ENCODE peak calls at places on chromosomes 12 and 14, in four cellular contexts. One of them, this sample, is unnamed.
A peak's percentile ranks its signal among the peaks of the same experiment; 100 is the strongest.

GRCh38 chr12:49947593-49948226 is 2.8 kb upstream of the AQP2 start:
- DNase-seq in GM12878: no peak
- DNase-seq in K562: no peak
- DNase-seq in HepG2: no peak
- DNase-seq in this sample: no peak

GRCh38 chr12:57469334-57470164 is 10.0 kb downstream of the GLI1 start:
- DNase-seq in GM12878: no peak
- DNase-seq in K562: peak; percentile 32
- DNase-seq in HepG2: no peak
- DNase-seq in this sample: no peak

GRCh38 chr12:83642205-83642604 is 955.5 kb downstream of the TMTC2 start:
- DNase-seq in GM12878: no peak
- DNase-seq in K562: no peak
- DNase-seq in HepG2: no peak
- DNase-seq in this sample: no peak

GRCh38 chr14:101395779-101396178 is 165.5 kb upstream of the DIO3 start:
- DNase-seq in GM12878: no peak
- DNase-seq in K562: no peak
- DNase-seq in HepG2: no peak
- DNase-seq in this sample: no peak

GRCh38 chr12:122064780-122065588 is 13.6 kb upstream of the MLXIP start:
- DNase-seq in GM12878: no peak
- DNase-seq in K562: peak; percentile 75
- DNase-seq in HepG2: peak; percentile 69
- DNase-seq in this sample: peak; percentile 37

GRCh38 chr12:111359231-111359913 is 9.5 kb downstream of the PHETA1 start:
- DNase-seq in GM12878: no peak
- DNase-seq in K562: no peak
- DNase-seq in HepG2: no peak
- DNase-seq in this sample: no peak

GRCh38 chr14:39315859-39316444 is 82.2 kb downstream of the MIA2 start:
- DNase-seq in GM12878: no peak
- DNase-seq in K562: no peak
- DNase-seq in HepG2: no peak
- DNase-seq in this sample: no peak

GRCh38 chr14:22386924-22387775 is 201.9 kb downstream of the DAD1 start:
- DNase-seq in GM12878: peak; percentile 77
- DNase-seq in K562: peak; percentile 56
- DNase-seq in HepG2: peak; percentile 88
- DNase-seq in this sample: peak; percentile 83

GRCh38 chr12:62655524-62656160 is 189.0 kb downstream of the MON2 start:
- DNase-seq in GM12878: no peak
- DNase-seq in K562: no peak
- DNase-seq in HepG2: no peak
- DNase-seq in this sample: no peak

GRCh38 chr12:109729837-109730200 is 16.2 kb downstream of the FAM222A start:
- DNase-seq in GM12878: no peak
- DNase-seq in K562: no peak
- DNase-seq in HepG2: no peak
- DNase-seq in this sample: no peak

GRCh38 chr12:14473707-14474287 is 93.9 kb downstream of the PLBD1 start:
- DNase-seq in GM12878: no peak
- DNase-seq in K562: no peak
- DNase-seq in HepG2: peak; percentile 1
- DNase-seq in this sample: no peak

GRCh38 chr12:459430-460258 is at the start of gene B4GALNT3:
- DNase-seq in GM12878: no peak
- DNase-seq in K562: peak; percentile 83
- DNase-seq in HepG2: no peak
- DNase-seq in this sample: peak; percentile 85

GRCh38 chr12:56431288-56431687 is 17.9 kb downstream of the TIMELESS start:
- DNase-seq in GM12878: no peak
- DNase-seq in K562: no peak
- DNase-seq in HepG2: no peak
- DNase-seq in this sample: no peak

GRCh38 chr12:25276199-25276937 is 25.6 kb upstream of the KRAS start:
- DNase-seq in GM12878: no peak
- DNase-seq in K562: peak; percentile 55
- DNase-seq in HepG2: peak; percentile 63
- DNase-seq in this sample: peak; percentile 33

GRCh38 chr14:20626274-20626673 is 15.2 kb downstream of the OR6S1 start:
- DNase-seq in GM12878: no peak
- DNase-seq in K562: no peak
- DNase-seq in HepG2: no peak
- DNase-seq in this sample: no peak

GRCh38 chr14:65103150-65103760 is 938 bp upstream of the MAX start:
- DNase-seq in GM12878: no peak
- DNase-seq in K562: no peak
- DNase-seq in HepG2: peak; percentile 24
- DNase-seq in this sample: peak; percentile 35

GRCh38 chr12:124581792-124582424 is 14.5 kb upstream of the NCOR2 start:
- DNase-seq in GM12878: no peak
- DNase-seq in K562: no peak
- DNase-seq in HepG2: no peak
- DNase-seq in this sample: no peak

GRCh38 chr14:105165134-105165704 is 3.4 kb downstream of the JAG2 start:
- DNase-seq in GM12878: no peak
- DNase-seq in K562: no peak
- DNase-seq in HepG2: no peak
- DNase-seq in this sample: no peak

GRCh38 chr12:25313591-25313990 is 62.9 kb upstream of the KRAS start:
- DNase-seq in GM12878: no peak
- DNase-seq in K562: no peak
- DNase-seq in HepG2: no peak
- DNase-seq in this sample: no peak

GRCh38 chr12:94644622-94645021 is 5.7 kb downstream of the TMCC3 start:
- DNase-seq in GM12878: peak; percentile 49
- DNase-seq in K562: no peak
- DNase-seq in HepG2: no peak
- DNase-seq in this sample: no peak

GRCh38 chr12:129005416-129005815 is 152.1 kb downstream of the GLT1D1 start:
- DNase-seq in GM12878: no peak
- DNase-seq in K562: no peak
- DNase-seq in HepG2: no peak
- DNase-seq in this sample: no peak

GRCh38 chr12:120376009-120376408 is 7.0 kb upstream of the MSI1 start:
- DNase-seq in GM12878: no peak
- DNase-seq in K562: no peak
- DNase-seq in HepG2: no peak
- DNase-seq in this sample: no peak

GRCh38 chr14:105888151-105888550 is 361.8 kb downstream of the TMEM121 start:
- DNase-seq in GM12878: no peak
- DNase-seq in K562: peak; percentile 1
- DNase-seq in HepG2: no peak
- DNase-seq in this sample: no peak

GRCh38 chr12:95545731-95546490 is 5.4 kb downstream of the USP44 start:
- DNase-seq in GM12878: no peak
- DNase-seq in K562: no peak
- DNase-seq in HepG2: no peak
- DNase-seq in this sample: no peak

GRCh38 chr12:68559984-68560822 is 50.5 kb upstream of the RAP1B start:
- DNase-seq in GM12878: no peak
- DNase-seq in K562: no peak
- DNase-seq in HepG2: no peak
- DNase-seq in this sample: no peak

GRCh38 chr14:54133896-54134295 is 177.3 kb upstream of the BMP4 start:
- DNase-seq in GM12878: no peak
- DNase-seq in K562: no peak
- DNase-seq in HepG2: peak; percentile 96
- DNase-seq in this sample: no peak

GRCh38 chr14:105470812-105471771 is 3.5 kb upstream of the CRIP2 start:
- DNase-seq in GM12878: no peak
- DNase-seq in K562: no peak
- DNase-seq in HepG2: no peak
- DNase-seq in this sample: peak; percentile 42

GRCh38 chr12:64922853-64923252 is 98.4 kb downstream of the TBC1D30 start:
- DNase-seq in GM12878: no peak
- DNase-seq in K562: no peak
- DNase-seq in HepG2: no peak
- DNase-seq in this sample: no peak

GRCh38 chr14:35146711-35147149 is 24.4 kb downstream of the PRORP start:
- DNase-seq in GM12878: no peak
- DNase-seq in K562: no peak
- DNase-seq in HepG2: peak; percentile 72
- DNase-seq in this sample: no peak

GRCh38 chr14:31505411-31505810 is 17.6 kb upstream of the GPR33 start:
- DNase-seq in GM12878: no peak
- DNase-seq in K562: no peak
- DNase-seq in HepG2: no peak
- DNase-seq in this sample: no peak

GRCh38 chr14:53533384-53533975 is 380.4 kb upstream of the DDHD1 start:
- DNase-seq in GM12878: no peak
- DNase-seq in K562: no peak
- DNase-seq in HepG2: no peak
- DNase-seq in this sample: no peak

GRCh38 chr14:30855345-30856037 is 18.9 kb upstream of the COCH start:
- DNase-seq in GM12878: no peak
- DNase-seq in K562: no peak
- DNase-seq in HepG2: no peak
- DNase-seq in this sample: no peak

GRCh38 chr12:19130224-19131019 is 889 bp downstream of the PLEKHA5 start:
- DNase-seq in GM12878: no peak
- DNase-seq in K562: peak; percentile 43
- DNase-seq in HepG2: no peak
- DNase-seq in this sample: peak; percentile 33

GRCh38 chr12:117854339-117855012 is 114.3 kb downstream of the KSR2 start:
- DNase-seq in GM12878: no peak
- DNase-seq in K562: peak; percentile 79
- DNase-seq in HepG2: peak; percentile 38
- DNase-seq in this sample: peak; percentile 75

GRCh38 chr14:38989917-38990546 is 113.0 kb downstream of the SEC23A start:
- DNase-seq in GM12878: peak; percentile 32
- DNase-seq in K562: no peak
- DNase-seq in HepG2: no peak
- DNase-seq in this sample: no peak

DNA sequence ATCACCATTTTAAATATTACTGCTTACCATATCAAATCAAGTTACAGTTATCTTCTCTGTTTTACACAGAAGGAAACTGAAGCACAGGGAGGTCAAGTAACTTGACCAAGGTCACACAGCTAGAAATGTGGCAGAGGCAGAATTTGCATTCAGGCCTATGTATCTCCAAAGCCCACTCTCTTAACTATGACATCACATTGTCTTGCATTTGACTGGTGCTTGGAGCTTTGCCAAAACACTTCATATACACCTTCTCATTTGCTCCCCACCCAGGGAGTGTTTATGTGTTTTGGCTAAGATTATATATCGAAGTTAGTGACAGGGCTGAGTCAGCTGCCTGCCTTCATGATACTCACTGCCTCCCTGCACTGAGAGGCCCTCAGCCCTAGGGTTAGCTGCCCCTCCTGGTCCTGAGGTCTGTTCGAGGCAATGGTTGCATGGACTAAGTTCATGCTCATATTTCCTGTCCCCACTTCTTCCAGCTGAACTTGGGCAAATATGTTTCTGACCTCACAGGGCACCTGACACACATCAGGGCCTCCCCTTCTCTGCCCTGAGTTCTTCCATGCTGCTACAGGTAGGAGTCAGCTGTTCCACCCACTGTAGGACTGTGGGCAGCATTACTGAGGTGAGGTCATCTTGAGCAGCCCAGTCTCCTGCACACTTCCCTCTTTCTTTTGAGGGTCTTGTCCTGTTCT is 1.8 kb downstream of the GALNT6 start:
- DNase-seq in GM12878: no peak
- DNase-seq in K562: peak; percentile 72
- DNase-seq in HepG2: no peak
- DNase-seq in this sample: no peak
- TF ChIP-seq FOXM1 in GM12878: no peak
- TF ChIP-seq FOXM1 in K562: no peak
- TF ChIP-seq FOXM1 in HepG2: no peak
- TF ChIP-seq FOXM1 in this sample: no peak

GRCh38 chr14:104135121-104135903 is 3.1 kb upstream of the KIF26A start:
- DNase-seq in GM12878: no peak
- DNase-seq in K562: no peak
- DNase-seq in HepG2: peak; percentile 4
- DNase-seq in this sample: peak; percentile 57

GRCh38 chr14:104133496-104133895 is 4.9 kb upstream of the KIF26A start:
- DNase-seq in GM12878: no peak
- DNase-seq in K562: no peak
- DNase-seq in HepG2: no peak
- DNase-seq in this sample: no peak

GRCh38 chr14:104135904-104136471 is 2.4 kb upstream of the KIF26A start:
- DNase-seq in GM12878: no peak
- DNase-seq in K562: no peak
- DNase-seq in HepG2: no peak
- DNase-seq in this sample: peak; percentile 50

GRCh38 chr14:104132981-104133380 is 5.4 kb upstream of the KIF26A start:
- DNase-seq in GM12878: no peak
- DNase-seq in K562: no peak
- DNase-seq in HepG2: no peak
- DNase-seq in this sample: no peak

DNA sequence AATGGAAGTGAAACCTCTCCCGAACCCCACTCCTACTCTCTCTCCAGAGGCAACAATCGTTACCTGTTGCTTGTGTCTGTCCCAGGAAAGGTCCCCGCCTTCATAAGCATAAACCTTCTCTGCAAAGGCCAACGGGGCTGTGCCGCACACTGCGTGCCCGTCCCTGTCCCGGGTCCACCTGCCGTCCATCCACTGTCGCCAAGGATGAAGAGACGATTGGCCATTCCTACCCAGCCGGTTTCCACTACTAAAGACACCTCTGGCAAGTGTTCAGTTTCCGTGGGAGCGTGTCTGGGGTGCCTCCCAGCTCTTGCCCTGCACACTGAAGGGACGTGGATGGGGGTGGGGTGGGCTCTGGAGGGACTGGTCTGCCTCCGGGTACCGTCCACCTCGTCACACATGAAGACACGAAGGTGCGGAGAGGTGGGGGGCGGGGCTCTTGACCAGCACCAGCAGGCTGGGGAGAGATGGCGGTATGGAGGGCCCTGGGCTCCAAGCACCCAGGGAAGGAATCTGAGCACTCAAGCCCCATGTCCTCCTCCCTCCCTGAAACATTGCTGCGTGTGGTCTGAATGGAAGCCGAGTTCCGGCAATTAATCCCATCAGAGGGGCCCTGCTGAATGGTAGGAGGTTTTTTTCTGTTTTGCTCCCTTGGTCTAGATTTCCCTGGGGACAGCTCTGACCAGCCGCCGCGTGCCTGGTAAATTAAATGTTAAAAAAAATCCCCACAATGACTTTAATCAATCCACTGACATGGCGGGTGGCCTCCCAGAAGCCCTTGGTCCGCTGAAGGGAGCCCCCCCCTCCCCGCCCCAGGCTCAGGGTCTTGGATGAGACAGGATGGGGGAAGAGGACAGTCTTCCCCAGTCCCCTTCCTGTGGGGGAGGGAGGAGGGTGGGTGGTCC is 4.1 kb upstream of the KIF26A start:
- DNase-seq in GM12878: no peak
- DNase-seq in K562: no peak
- DNase-seq in HepG2: no peak
- DNase-seq in this sample: no peak
- TF ChIP-seq BHLHE40 in GM12878: no peak
- TF ChIP-seq BHLHE40 in K562: no peak
- TF ChIP-seq BHLHE40 in HepG2: no peak
- TF ChIP-seq BHLHE40 in this sample: no peak

GRCh38 chr12:77947326-77947725 is 116.6 kb downstream of the NAV3 start:
- DNase-seq in GM12878: no peak
- DNase-seq in K562: no peak
- DNase-seq in HepG2: no peak
- DNase-seq in this sample: no peak
- TF ChIP-seq SP1 in GM12878: no peak
- TF ChIP-seq SP1 in K562: no peak
- TF ChIP-seq SP1 in HepG2: no peak
- TF ChIP-seq SP1 in this sample: no peak

GRCh38 chr12:115075552-115076170 is 391.7 kb upstream of the TBX3 start:
- DNase-seq in GM12878: no peak
- DNase-seq in K562: peak; percentile 26
- DNase-seq in HepG2: no peak
- DNase-seq in this sample: no peak
- TF ChIP-seq FOXM1 in GM12878: no peak
- TF ChIP-seq FOXM1 in K562: no peak
- TF ChIP-seq FOXM1 in HepG2: no peak
- TF ChIP-seq FOXM1 in this sample: no peak

This sample was measured in HEK293T.